ENCODE peak calls at places on chromosomes 6 and 20, in eight cellular contexts. G is AG04450, L is A549, P is pancreas, W is MM.1S, Z is cardiac muscle cell, K is mammary epithelial cell, T is H9. J is an unnamed sample. For H3K9me3, the result is how much of the 10 kb centered on the place peaks cover.

GRCh38 chr6:169997930-169998218 is 246.5 kb downstream of the ERMARD start:
- DNase-seq in G (no peak), L (no peak), P (no peak), W (no peak), Z (no peak), K (no peak), T (peak), J (no peak)

GRCh38 chr6:163284151-163284550 is 130.4 kb upstream of the QKI start:
- DNase-seq in G (no peak), L (no peak), P (no peak), W (no peak), Z (peak), K (no peak), T (no peak), J (no peak)

GRCh38 chr6:139323511-139324445 is 32.0 kb upstream of the TXLNB start:
- DNase-seq in G (peak), L (no peak), P (peak), W (peak), Z (peak), K (peak), T (peak), J (peak)

GRCh38 chr6:47865206-47865605 is 83.4 kb downstream of the OPN5 start:
- DNase-seq in G (no peak), L (no peak), P (no peak), W (no peak), Z (peak), K (no peak), T (no peak), J (no peak)

GRCh38 chr6:134870677-134871498 is 79.0 kb downstream of the ALDH8A1 start:
- DNase-seq in G (peak), L (no peak), P (no peak), W (peak), Z (peak), K (peak), T (no peak), J (no peak)

GRCh38 chr6:141587482-141588266 is 545.1 kb upstream of the GJE1 start:
- DNase-seq in G (peak), L (no peak), P (no peak), W (no peak), Z (peak), K (no peak), T (no peak), J (no peak)

GRCh38 chr6:31354248-31354647 is 2.7 kb downstream of the HLA-B start:
- DNase-seq in G (no peak), L (no peak), P (no peak), W (no peak), Z (no peak), K (no peak), T (no peak), J (no peak)

GRCh38 chr6:95866732-95867131 is 149.0 kb upstream of the FUT9 start:
- DNase-seq in G (no peak), L (no peak), P (peak), W (peak), Z (no peak), K (no peak), T (peak), J (no peak)

GRCh38 chr6:136037246-136037884 is 185.9 kb downstream of the PDE7B start:
- DNase-seq in G (no peak), L (no peak), P (no peak), W (no peak), Z (peak), K (peak), T (no peak), J (no peak)

GRCh38 chr6:71250050-71250689 is 38.4 kb upstream of the OGFRL1 start:
- DNase-seq in G (peak), L (no peak), P (no peak), W (no peak), Z (peak), K (peak), T (no peak), J (peak)

GRCh38 chr6:66771626-66772025 is 1064.6 kb upstream of the EYS start:
- DNase-seq in G (no peak), L (no peak), P (no peak), W (no peak), Z (peak), K (no peak), T (no peak), J (no peak)

GRCh38 chr20:63057133-63058117 is 50.7 kb upstream of the BHLHE23 start:
- DNase-seq in G (no peak), L (no peak), P (no peak), W (no peak), Z (peak), K (no peak), T (no peak), J (no peak)

GRCh38 chr6:43914272-43915147 is 144.5 kb downstream of the VEGFA start:
- DNase-seq in G (no peak), L (no peak), P (no peak), W (no peak), Z (no peak), K (no peak), T (no peak), J (no peak)

GRCh38 chr20:59587570-59587969 is 16.8 kb upstream of the PHACTR3 start:
- DNase-seq in G (no peak), L (no peak), P (no peak), W (no peak), Z (no peak), K (no peak), T (no peak), J (no peak)
- H3K9me3 ChIP-seq in G (under half), L (under half), P (under half), W (under half), Z (under half), K (under half), T (under half), J (under half)

GRCh38 chr6:106089981-106090380 is 3.8 kb downstream of the PRDM1 start:
- DNase-seq in G (no peak), L (no peak), P (no peak), W (peak), Z (peak), K (no peak), T (no peak), J (no peak)
- TF ChIP-seq CTCF in G (peak), L (no peak), P (no peak), W (peak), Z (no peak), K (no peak), T (peak), J (no peak)

GRCh38 chr6:34001706-34002645 is 143.9 kb downstream of the GRM4 start:
- DNase-seq in G (no peak), L (no peak), P (no peak), W (no peak), Z (no peak), K (no peak), T (no peak), J (peak)
- H3K9me3 ChIP-seq in G (under half), L (under half), P (under half), W (under half), Z (under half), K (under half), T (under half), J (under half)

GRCh38 chr6:26457796-26458688 is at the start of gene BTN2A1:
- DNase-seq in G (peak), L (peak), P (peak), W (peak), Z (peak), K (peak), T (peak), J (peak)
- TF ChIP-seq CTCF in G (no peak), L (peak), P (no peak), W (no peak), Z (no peak), K (no peak), T (no peak), J (no peak)